ENCODE peak calls at places on chromosomes 16 and 17, in six cellular contexts. L is transverse colon, F is uterus, O is amniotic stem cell, W is HEK293T, N is cardiac muscle cell. G is an unnamed sample.

GRCh38 chr17:47686276-47686635 is 7.7 kb upstream of the TBKBP1 start:
- DNase-seq in L (no peak), F (no peak), O (no peak), W (no peak), N (no peak), G (no peak)

GRCh38 chr17:14833201-14833773 is 431.8 kb downstream of the PMP22 start:
- DNase-seq in L (no peak), F (no peak), O (no peak), W (no peak), N (no peak), G (no peak)

GRCh38 chr16:81137012-81137335 is 40.8 kb upstream of the GCSH start:
- DNase-seq in L (no peak), F (no peak), O (no peak), W (no peak), N (peak; percentile 22), G (no peak)

GRCh38 chr17:78616946-78617345 is 39.8 kb upstream of the DNAH17 start:
- DNase-seq in L (no peak), F (no peak), O (no peak), W (no peak), N (no peak), G (no peak)

GRCh38 chr17:74512041-74512440 is 19.2 kb downstream of the CD300LB start:
- DNase-seq in L (no peak), F (no peak), O (no peak), W (no peak), N (no peak), G (no peak)

GRCh38 chr16:6682142-6682811 is 650.4 kb upstream of the RBFOX1 start:
- DNase-seq in L (peak; percentile 26), F (no peak), O (no peak), W (peak; percentile 56), N (peak; percentile 74), G (peak; percentile 38)

GRCh38 chr16:85393674-85394510 is 219.2 kb upstream of the GSE1 start:
- DNase-seq in L (peak; percentile 73), F (peak; percentile 80), O (no peak), W (peak; percentile 89), N (peak; percentile 79), G (peak; percentile 39)

GRCh38 chr16:90083139-90083538 is 6.0 kb upstream of the PRDM7 start:
- DNase-seq in L (no peak), F (no peak), O (no peak), W (no peak), N (no peak), G (no peak)

GRCh38 chr17:42642377-42642776 is 16.7 kb upstream of the TUBG2 start:
- DNase-seq in L (no peak), F (no peak), O (no peak), W (no peak), N (peak; percentile 19), G (no peak)

GRCh38 chr17:4442582-4442981 is 8.8 kb downstream of the SPNS3 start:
- DNase-seq in L (no peak), F (no peak), O (no peak), W (no peak), N (no peak), G (no peak)

GRCh38 chr17:11682646-11683045 is 84.4 kb downstream of the DNAH9 start:
- DNase-seq in L (no peak), F (no peak), O (no peak), W (no peak), N (no peak), G (no peak)

GRCh38 chr17:76544123-76544915 is 4.5 kb downstream of the PRCD start:
- DNase-seq in L (no peak), F (no peak), O (no peak), W (no peak), N (peak; percentile 59), G (no peak)

GRCh38 chr16:1788708-1789100 is 4.8 kb downstream of the IGFALS start:
- DNase-seq in L (no peak), F (peak; percentile 14), O (no peak), W (no peak), N (no peak), G (no peak)

GRCh38 chr17:74126179-74126900 is 77.1 kb upstream of the RPL38 start:
- DNase-seq in L (peak; percentile 40), F (no peak), O (no peak), W (no peak), N (no peak), G (peak; percentile 7)

GRCh38 chr17:32127156-32127897 is 15.0 kb upstream of the RHOT1 start:
- DNase-seq in L (peak; percentile 89), F (peak; percentile 76), O (peak; percentile 60), W (peak; percentile 43), N (peak; percentile 60), G (peak; percentile 95)

GRCh38 chr17:20852541-20853370 is 190.1 kb downstream of the USP22 start:
- DNase-seq in L (peak; percentile 14), F (peak; percentile 46), O (no peak), W (peak; percentile 8), N (peak; percentile 69), G (no peak)

GRCh38 chr16:67647111-67647651 is 2.2 kb downstream of the CARMIL2 start:
- DNase-seq in L (no peak), F (no peak), O (no peak), W (no peak), N (no peak), G (no peak)

GRCh38 chr16:56277040-56277439 is 85.8 kb downstream of the GNAO1 start:
- DNase-seq in L (no peak), F (no peak), O (no peak), W (peak; percentile 34), N (peak; percentile 42), G (no peak)

GRCh38 chr16:66728117-66728787 is 23.2 kb downstream of the DYNC1LI2 start:
- DNase-seq in L (peak; percentile 22), F (peak; percentile 27), O (peak; percentile 50), W (peak; percentile 70), N (peak; percentile 61), G (peak; percentile 65)

G was measured in small intestine.